ENCODE peak calls at places on chromosomes 11 and 22, in five cellular contexts. D is pancreas; Z is effector memory CD4-positive, alpha-beta T cell; R is left lung; U is psoas muscle. S is an unnamed sample.

GRCh38 chr11:111245425-111245824 is at the start of gene POU2AF2:
- DNase-seq in D (no peak), Z (no peak), R (no peak), U (no peak), S (no peak)

GRCh38 chr11:61254403-61255025 is 13.5 kb downstream of the PGA5 start:
- DNase-seq in U (peak; percentile 45), D (peak; percentile 68), R (peak; percentile 62), Z (no peak), S (peak; percentile 68)

GRCh38 chr22:45583504-45583903 is 80.8 kb downstream of the FBLN1 start:
- DNase-seq in R (no peak), D (no peak), Z (no peak), U (no peak), S (no peak)

GRCh38 chr11:67266424-67267187 is at the start of gene GRK2:
- DNase-seq in D (peak; percentile 73), Z (no peak), R (peak; percentile 42), U (no peak), S (no peak)

GRCh38 chr22:19892249-19892879 is 37.7 kb upstream of the GNB1L start:
- DNase-seq in D (no peak), R (no peak), Z (no peak), U (no peak), S (no peak)

GRCh38 chr11:64048042-64048854 is 12.5 kb downstream of the FLRT1 start:
- DNase-seq in D (no peak), R (no peak), Z (no peak), U (no peak), S (no peak)

GRCh38 chr22:21095773-21096107 is 50.0 kb downstream of the LRRC74B start:
- DNase-seq in D (no peak), Z (no peak), U (no peak), R (no peak), S (no peak)

GRCh38 chr11:69044111-69045013 is 4.4 kb upstream of the TPCN2 start:
- DNase-seq in Z (no peak), D (peak; percentile 70), U (peak; percentile 60), R (peak; percentile 74), S (peak; percentile 33)

GRCh38 chr11:75469785-75470405 is 36.9 kb upstream of the KLHL35 start:
- DNase-seq in Z (no peak), R (no peak), D (no peak), U (no peak), S (no peak)

GRCh38 chr22:38941488-38941987 is 15.9 kb upstream of the APOBEC3A start:
- DNase-seq in Z (no peak), D (no peak), R (peak; percentile 75), U (no peak), S (no peak)

GRCh38 chr11:107591446-107592236 is 694 bp downstream of the ELMOD1 start:
- DNase-seq in U (no peak), R (no peak), Z (no peak), D (peak; percentile 13), S (no peak)

GRCh38 chr22:35785181-35785923 is 67.7 kb downstream of the APOL5 start:
- DNase-seq in U (no peak), R (no peak), D (no peak), Z (no peak), S (no peak)

GRCh38 chr11:67304511-67305113 is 1.3 kb downstream of the SSH3 start:
- DNase-seq in R (no peak), U (no peak), Z (no peak), D (peak; percentile 35), S (no peak)

GRCh38 chr11:122019908-122020694 is 95.9 kb downstream of the BLID start:
- DNase-seq in Z (no peak), D (no peak), U (no peak), R (no peak), S (no peak)

GRCh38 chr11:127962416-127962815 is 624.9 kb downstream of the ETS1 start:
- DNase-seq in U (no peak), R (no peak), Z (no peak), D (no peak), S (no peak)

GRCh38 chr22:45911601-45912271 is 65.2 kb downstream of the WNT7B start:
- DNase-seq in Z (no peak), U (peak; percentile 57), R (peak; percentile 84), D (peak; percentile 60), S (no peak)

GRCh38 chr22:37370306-37370979 is 56.8 kb downstream of the ELFN2 start:
- DNase-seq in Z (no peak), R (peak; percentile 75), D (no peak), U (peak; percentile 34), S (no peak)

GRCh38 chr22:45612451-45612901 is 59.2 kb upstream of the ATXN10 start:
- DNase-seq in R (peak; percentile 57), Z (peak; percentile 28), D (no peak), U (peak; percentile 82), S (no peak)

GRCh38 chr11:44564653-44565007 is 833 bp upstream of the CD82 start:
- DNase-seq in U (peak; percentile 87), R (peak; percentile 87), D (peak; percentile 89), Z (no peak), S (no peak)

GRCh38 chr11:28730336-28730735 is 622.1 kb downstream of the METTL15 start:
- DNase-seq in Z (no peak), U (no peak), R (no peak), D (no peak), S (no peak)

GRCh38 chr11:48043111-48043997 is 63.0 kb downstream of the PTPRJ start:
- DNase-seq in Z (no peak), R (no peak), D (no peak), U (no peak), S (no peak)

GRCh38 chr11:12838463-12839120 is 164.4 kb downstream of the TEAD1 start:
- DNase-seq in R (no peak), U (no peak), Z (no peak), D (no peak), S (no peak)

GRCh38 chr22:21780259-21780658 is 44.7 kb upstream of the YPEL1 start:
- DNase-seq in D (no peak), Z (no peak), R (no peak), U (no peak), S (no peak)

GRCh38 chr22:35894937-35895708 is 133.5 kb downstream of the RBFOX2 start:
- DNase-seq in U (no peak), D (no peak), Z (no peak), R (no peak), S (no peak)

GRCh38 chr11:68686486-68686885 is 2.1 kb downstream of the GAL start:
- DNase-seq in U (no peak), Z (no peak), R (no peak), D (no peak), S (no peak)

GRCh38 chr11:14347991-14348390 is 11.0 kb downstream of the RRAS2 start:
- DNase-seq in Z (no peak), D (no peak), R (no peak), U (no peak), S (no peak)

GRCh38 chr11:71339178-71339881 is 87.0 kb upstream of the SHANK2 start:
- DNase-seq in Z (no peak), D (no peak), R (no peak), U (no peak), S (no peak)

GRCh38 chr11:11577246-11577855 is 44.5 kb downstream of the GALNT18 start:
- DNase-seq in R (no peak), Z (no peak), U (no peak), D (no peak), S (no peak)

GRCh38 chr11:11779975-11780374 is 61.8 kb upstream of the USP47 start:
- DNase-seq in U (no peak), R (no peak), D (no peak), Z (no peak), S (no peak)

GRCh38 chr22:19889951-19890350 is 35.3 kb upstream of the GNB1L start:
- DNase-seq in Z (no peak), D (no peak), R (no peak), U (peak; percentile 7), S (no peak)

GRCh38 chr11:1263036-1263435 is 40.2 kb downstream of the MUC5B start:
- DNase-seq in Z (no peak), D (no peak), R (no peak), U (no peak), S (no peak)
- H3K4me3 ChIP-seq in Z (peak overlapping the region; percentile 68), D (peak overlapping the region; percentile 29), R (peak overlapping the region; percentile 43), U (peak overlapping the region; percentile 70), S (no peak overlapping the region)

GRCh38 chr22:49234459-49234858 is 593.2 kb downstream of the BRD1 start:
- DNase-seq in U (no peak), D (no peak), R (peak; percentile 18), Z (no peak), S (no peak)
- H3K9me3 ChIP-seq in U (no peaks in the 10 kb centered on the region), D (no peaks in the 10 kb centered on the region), R (no peaks in the 10 kb centered on the region), Z (no peaks in the 10 kb centered on the region), S (peaks cover 23% of the 10 kb centered on the region)

GRCh38 chr11:35136311-35136710 is 2.7 kb upstream of the CD44 start:
- DNase-seq in D (no peak), U (no peak), R (no peak), Z (no peak), S (no peak)

GRCh38 chr11:35139883-35140282 is 912 bp downstream of the CD44 start:
- DNase-seq in R (no peak), Z (no peak), D (peak; percentile 34), U (no peak), S (no peak)

GRCh38 chr11:35138606-35138948 is 394 bp upstream of the CD44 start:
- DNase-seq in U (no peak), Z (no peak), D (no peak), R (no peak), S (no peak)

GRCh38 chr11:35138949-35139881 is at the start of gene CD44:
- DNase-seq in R (peak; percentile 87), Z (peak; percentile 79), U (peak; percentile 70), D (peak; percentile 77), S (no peak)

DNA sequence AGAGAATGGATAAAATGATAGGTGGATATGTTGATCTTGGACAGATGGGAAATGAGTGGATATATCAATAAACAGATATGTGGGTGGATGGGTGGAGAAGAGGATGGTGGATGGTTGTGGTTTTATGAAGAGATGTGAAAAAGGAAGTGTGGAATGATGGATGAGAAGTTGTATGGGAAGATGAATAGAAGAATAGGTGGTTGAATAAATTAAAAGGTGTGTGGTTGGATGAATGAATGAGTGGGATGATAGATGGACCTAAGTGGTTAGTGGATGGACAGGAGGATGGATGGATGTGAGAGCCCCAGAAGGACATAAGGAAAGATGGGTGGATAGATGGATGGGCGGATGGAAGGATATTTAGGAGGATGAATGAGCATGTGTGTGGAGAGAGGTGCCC is 913 bp upstream of the CD44 start:
- DNase-seq in Z (no peak), U (no peak), D (no peak), R (no peak), S (no peak)
- H3K4me3 ChIP-seq in Z (peak overlapping the region; percentile 85), U (peak overlapping the region; percentile 71), D (peak overlapping the region; percentile 90), R (peak overlapping the region; percentile 77), S (no peak overlapping the region)

DNA sequence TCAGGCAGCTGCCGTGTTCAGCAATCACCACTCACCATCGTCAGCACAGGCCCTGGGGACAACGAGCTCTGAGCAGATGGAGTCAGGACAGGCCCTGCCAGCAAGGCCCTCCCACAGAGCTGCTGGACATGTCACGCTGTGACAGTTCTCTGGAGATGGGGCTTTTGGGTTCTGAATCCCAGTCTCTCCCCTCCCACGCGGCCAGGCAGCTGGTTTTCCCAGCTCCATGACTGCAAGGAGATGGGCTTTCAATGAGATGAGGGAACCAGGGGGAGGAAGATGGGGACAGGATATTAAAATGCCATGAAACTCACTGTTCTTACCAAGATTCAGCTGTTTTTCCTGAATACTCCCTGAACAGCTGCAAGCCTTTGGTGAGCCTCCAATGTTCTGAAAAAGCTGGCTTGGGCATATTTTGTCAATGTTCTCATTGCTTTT is 305.9 kb downstream of the BRD1 start:
- DNase-seq in R (no peak), Z (no peak), D (no peak), U (no peak), S (no peak)
- H3K9me3 ChIP-seq in R (no peaks in the 10 kb centered on the region), Z (no peaks in the 10 kb centered on the region), D (no peaks in the 10 kb centered on the region), U (no peaks in the 10 kb centered on the region), S (peaks cover 34% of the 10 kb centered on the region)